ENCODE peak calls at places on chromosomes 4 and X, in four cellular contexts. Q is HCT116, O is K562, B is SK-N-SH. D is an unnamed sample.

GRCh38 chrX:136196691-136197155 is 49.4 kb downstream of the FHL1 start:
- DNase-seq in Q (no peak), O (no peak), B (no peak), D (no peak)

GRCh38 chrX:37786666-37787337 is 6.9 kb downstream of the CYBB start:
- DNase-seq in Q (no peak), O (peak), B (no peak), D (no peak)

GRCh38 chr4:7423801-7424552 is 10.8 kb downstream of the PSAPL1 start:
- DNase-seq in Q (no peak), O (no peak), B (peak), D (no peak)

GRCh38 chr4:21709031-21709430 is 239.5 kb downstream of the KCNIP4 start:
- DNase-seq in Q (no peak), O (no peak), B (no peak), D (no peak)

GRCh38 chr4:84814100-84814750 is 152.3 kb downstream of the WDFY3 start:
- DNase-seq in Q (peak), O (peak), B (no peak), D (no peak)

GRCh38 chr4:108774809-108775530 is 12.1 kb upstream of the ETNPPL start:
- DNase-seq in Q (peak), O (no peak), B (no peak), D (peak)

GRCh38 chrX:119398587-119398973 is 556 bp upstream of the SLC25A43 start:
- DNase-seq in Q (no peak), O (peak), B (no peak), D (no peak)

GRCh38 chr4:132333723-132334045 is 815.4 kb upstream of the PCDH10 start:
- DNase-seq in Q (no peak), O (no peak), B (no peak), D (no peak)

GRCh38 chrX:150362599-150363481 is at the start of gene MAMLD1:
- DNase-seq in Q (peak), O (peak), B (peak), D (no peak)

GRCh38 chrX:65596270-65596669 is 61.7 kb upstream of the LAS1L start:
- DNase-seq in Q (no peak), O (peak), B (no peak), D (no peak)

GRCh38 chrX:22134681-22135080 is 102.6 kb downstream of the PHEX start:
- DNase-seq in Q (no peak), O (no peak), B (peak), D (peak)

GRCh38 chr4:185219551-185220344 is 10.3 kb downstream of the SNX25 start:
- DNase-seq in Q (no peak), O (no peak), B (no peak), D (peak)

GRCh38 chr4:129346760-129347159 is 250.8 kb downstream of the C4orf33 start:
- DNase-seq in Q (no peak), O (no peak), B (no peak), D (no peak)

GRCh38 chr4:138650917-138651564 is 364.5 kb upstream of the NOCT start:
- DNase-seq in Q (no peak), O (peak), B (no peak), D (no peak)

GRCh38 chr4:114399085-114399484 is 199.5 kb upstream of the UGT8 start:
- DNase-seq in Q (no peak), O (no peak), B (no peak), D (no peak)

GRCh38 chr4:114396808-114397207 is 201.8 kb upstream of the UGT8 start:
- DNase-seq in Q (no peak), O (no peak), B (no peak), D (no peak)

GRCh38 chr4:114401483-114401882 is 197.1 kb upstream of the UGT8 start:
- DNase-seq in Q (no peak), O (no peak), B (no peak), D (no peak)

GRCh38 chr4:114398386-114398785 is 200.2 kb upstream of the UGT8 start:
- DNase-seq in Q (no peak), O (no peak), B (no peak), D (no peak)

GRCh38 chr4:114400531-114400930 is 198.1 kb upstream of the UGT8 start:
- DNase-seq in Q (no peak), O (no peak), B (no peak), D (no peak)
- TF ChIP-seq JUND in Q (peak), O (no peak), B (no peak), D (no peak)

GRCh38 chrX:149286940-149287349 is 218.2 kb downstream of the IDS start:
- DNase-seq in Q (peak), O (peak), B (peak), D (peak)
- TF ChIP-seq JUND in Q (no peak), O (no peak), B (no peak), D (no peak)

DNA sequence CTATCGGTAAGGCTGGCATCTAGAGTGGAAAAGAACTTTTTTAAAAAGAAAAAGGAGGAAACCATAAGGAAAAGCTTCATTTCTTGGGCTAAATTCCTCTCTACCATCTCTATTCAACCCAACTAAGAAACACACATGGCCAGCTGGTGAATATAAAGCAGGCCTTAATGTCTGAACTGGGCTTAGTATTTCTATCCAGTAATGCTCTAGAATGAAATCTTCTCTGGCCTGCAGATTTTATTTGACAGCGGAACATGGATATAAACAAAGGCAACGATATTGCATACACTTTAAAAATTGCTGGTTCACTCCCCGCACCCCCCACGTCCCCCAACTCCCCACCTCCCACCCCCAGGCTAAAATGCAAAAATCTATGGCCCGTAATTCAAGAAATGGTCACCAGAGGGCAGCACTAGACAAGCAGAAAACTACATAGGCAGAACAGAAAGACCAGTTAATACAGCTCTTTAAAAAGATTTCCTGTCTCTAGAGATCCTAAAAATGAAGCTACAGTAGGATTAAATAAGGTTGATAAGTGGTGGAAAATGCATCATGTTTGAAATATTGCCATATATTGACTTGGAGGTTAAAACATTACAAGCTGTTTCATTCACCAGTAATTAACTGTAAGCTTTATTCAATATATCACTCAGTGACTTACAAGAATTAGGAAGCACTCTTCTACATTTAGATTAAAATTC is 155.2 kb upstream of the GALNT7 start:
- DNase-seq in Q (no peak), O (peak), B (peak), D (peak)
- TF ChIP-seq JUND in Q (no peak), O (no peak), B (no peak), D (no peak)

GRCh38 chr4:151152033-151152432 is 52.6 kb downstream of the RPS3A start:
- DNase-seq in Q (no peak), O (peak), B (no peak), D (no peak)
- TF ChIP-seq JUND in Q (no peak), O (no peak), B (no peak), D (no peak)

GRCh38 chrX:344371-344901 is 25.8 kb upstream of the GTPBP6 start:
- DNase-seq in Q (no peak), O (no peak), B (no peak), D (no peak)
- TF ChIP-seq JUND in Q (no peak), O (no peak), B (no peak), D (no peak)

GRCh38 chrX:126509917-126510316 is 42.7 kb downstream of the DCAF12L1 start:
- DNase-seq in Q (no peak), O (no peak), B (no peak), D (no peak)
- TF ChIP-seq JUND in Q (no peak), O (no peak), B (no peak), D (no peak)

GRCh38 chrX:153953342-153953830 is 8.9 kb upstream of the RENBP start:
- DNase-seq in Q (no peak), O (peak), B (peak), D (peak)
- TF ChIP-seq JUND in Q (no peak), O (no peak), B (no peak), D (no peak)

D was measured in T47D.